ENCODE peak calls at places on chromosomes 1 and 21, in seven cellular contexts. N is GM10248, Y is colonic mucosa, E is left lung, S is fibroblast of lung, Z is HFFc6, F is astrocyte of the cerebellum. A is an unnamed sample.

GRCh38 chr1:69523032-69523431 is 44.7 kb upstream of the LRRC7 start:
- DNase-seq in N (no peak), Y (no peak), E (no peak), S (peak; percentile 94), Z (peak; percentile 4), F (peak; percentile 78), A (no peak)

GRCh38 chr1:24535021-24535424 is 20.9 kb upstream of the NCMAP start:
- DNase-seq in N (peak; percentile 69), Y (no peak), E (no peak), S (no peak), Z (no peak), F (no peak), A (peak; percentile 61)

GRCh38 chr1:7912145-7912544 is 28.5 kb downstream of the TNFRSF9 start:
- DNase-seq in N (no peak), Y (no peak), E (no peak), S (no peak), Z (no peak), F (no peak), A (no peak)

GRCh38 chr1:55155522-55155921 is 59.6 kb downstream of the USP24 start:
- DNase-seq in N (no peak), Y (peak; percentile 73), E (no peak), S (peak; percentile 40), Z (no peak), F (no peak), A (no peak)

GRCh38 chr1:37480581-37481288 is 6.4 kb downstream of the ZC3H12A start:
- DNase-seq in N (no peak), Y (peak; percentile 20), E (no peak), S (no peak), Z (no peak), F (no peak), A (no peak)

GRCh38 chr1:154502066-154502741 is at the start of the genes SHE and TDRD10:
- DNase-seq in N (peak; percentile 45), Y (no peak), E (peak; percentile 85), S (no peak), Z (no peak), F (no peak), A (peak; percentile 35)

GRCh38 chr21:16193758-16194606 is 464.2 kb downstream of the USP25 start:
- DNase-seq in N (no peak), Y (peak; percentile 28), E (peak; percentile 38), S (peak; percentile 87), Z (peak; percentile 73), F (peak; percentile 51), A (no peak)

GRCh38 chr1:153430166-153430553 is 13.8 kb downstream of the S100A7A start:
- DNase-seq in N (no peak), Y (no peak), E (no peak), S (no peak), Z (no peak), F (no peak), A (no peak)

GRCh38 chr1:97061604-97062003 is 340.0 kb downstream of the PTBP2 start:
- DNase-seq in N (no peak), Y (no peak), E (no peak), S (no peak), Z (no peak), F (no peak), A (no peak)

GRCh38 chr1:51305371-51305823 is 25.0 kb downstream of the TTC39A start:
- DNase-seq in N (no peak), Y (peak; percentile 73), E (no peak), S (no peak), Z (no peak), F (no peak), A (no peak)

GRCh38 chr1:27383661-27384060 is 528 bp upstream of the CD164L2 start:
- DNase-seq in N (no peak), Y (no peak), E (no peak), S (no peak), Z (no peak), F (no peak), A (no peak)

GRCh38 chr21:25373126-25374082 is 233.9 kb downstream of the MRPL39 start:
- DNase-seq in N (no peak), Y (no peak), E (no peak), S (no peak), Z (no peak), F (no peak), A (no peak)

GRCh38 chr1:157110003-157110402 is 10.4 kb upstream of the ETV3L start:
- DNase-seq in N (no peak), Y (no peak), E (no peak), S (no peak), Z (no peak), F (no peak), A (no peak)

GRCh38 chr1:213186168-213186567 is 135.1 kb downstream of the RPS6KC1 start:
- DNase-seq in N (no peak), Y (no peak), E (no peak), S (no peak), Z (no peak), F (no peak), A (no peak)

GRCh38 chr1:46183119-46183842 is 7.0 kb upstream of the P3R3URF start:
- DNase-seq in N (no peak), Y (peak; percentile 93), E (no peak), S (peak; percentile 77), Z (peak; percentile 96), F (peak; percentile 43), A (no peak)

GRCh38 chr1:24424207-24424606 is 8.6 kb downstream of the NIPAL3 start:
- DNase-seq in N (no peak), Y (no peak), E (no peak), S (no peak), Z (no peak), F (no peak), A (no peak)

GRCh38 chr1:47590523-47591225 is 152.8 kb downstream of the FOXD2 start:
- DNase-seq in N (no peak), Y (no peak), E (no peak), S (no peak), Z (no peak), F (no peak), A (no peak)

GRCh38 chr1:39230261-39231190 is 26.0 kb downstream of the MACF1 start:
- DNase-seq in N (peak; percentile 52), Y (no peak), E (no peak), S (no peak), Z (peak; percentile 13), F (no peak), A (peak; percentile 24)

GRCh38 chr21:22174746-22175145 is 1176.5 kb downstream of the NCAM2 start:
- DNase-seq in N (no peak), Y (no peak), E (no peak), S (no peak), Z (no peak), F (no peak), A (no peak)

GRCh38 chr1:9892563-9893528 is 17.2 kb downstream of the CTNNBIP1 start:
- DNase-seq in N (no peak), Y (no peak), E (no peak), S (peak; percentile 69), Z (peak; percentile 85), F (no peak), A (no peak)

GRCh38 chr21:18840239-18840638 is 436.7 kb upstream of the TMPRSS15 start:
- DNase-seq in N (no peak), Y (no peak), E (no peak), S (peak; percentile 0), Z (no peak), F (peak; percentile 4), A (no peak)

GRCh38 chr1:178127482-178127881 is 33.6 kb downstream of the RASAL2 start:
- DNase-seq in N (no peak), Y (no peak), E (no peak), S (no peak), Z (no peak), F (no peak), A (no peak)
- TF ChIP-seq CTCF in N (no peak), Y (no peak), E (no peak), S (no peak), Z (peak; percentile 52), F (no peak), A (no peak)

GRCh38 chr1:6357243-6357929 is 36.2 kb downstream of the ACOT7 start:
- DNase-seq in N (no peak), Y (peak; percentile 66), E (no peak), S (no peak), Z (no peak), F (no peak), A (no peak)
- TF ChIP-seq CTCF in N (peak; percentile 37), Y (peak; percentile 47), E (no peak), S (no peak), Z (peak; percentile 65), F (no peak), A (no peak)

DNA sequence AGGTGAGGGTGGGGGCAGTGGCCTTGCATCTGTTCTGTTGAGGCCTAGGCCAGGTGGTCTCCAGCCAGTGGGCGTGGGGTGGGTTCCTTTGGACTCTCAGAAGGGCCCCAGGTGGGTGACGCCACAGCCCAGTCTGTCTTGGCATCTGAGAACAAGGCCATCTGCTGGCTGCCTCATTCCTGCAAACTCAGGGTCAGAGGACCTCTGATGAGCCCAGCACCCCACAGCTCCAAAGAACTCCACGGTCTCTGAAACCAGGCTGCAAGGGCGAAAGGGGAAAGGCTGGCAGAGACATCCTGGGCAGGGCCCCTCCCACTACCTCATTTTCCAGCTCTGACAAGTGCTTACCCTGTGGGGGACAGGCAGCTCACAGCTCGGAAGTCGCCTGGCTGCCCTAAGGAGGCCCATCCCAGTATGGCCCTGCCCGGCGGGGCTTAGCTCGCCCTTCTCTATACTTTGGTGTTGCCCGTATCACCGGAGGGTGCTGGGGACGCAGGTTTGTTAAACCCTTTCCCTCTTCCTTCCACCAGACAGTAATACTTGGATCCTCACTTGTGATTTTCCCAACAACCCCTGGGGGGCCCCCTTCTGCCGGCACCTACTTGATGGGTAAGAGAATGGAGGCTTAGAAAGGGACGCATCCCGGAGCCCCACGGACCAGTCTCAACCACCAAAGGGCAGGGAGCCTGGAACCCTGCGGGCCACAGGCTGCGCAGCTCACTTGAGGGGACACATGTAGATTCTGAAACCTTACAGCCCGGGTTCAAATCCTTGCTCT is 10.9 kb upstream of the EDN2 start:
- DNase-seq in N (no peak), Y (no peak), E (peak; percentile 60), S (peak; percentile 56), Z (no peak), F (no peak), A (no peak)
- TF ChIP-seq CTCF in N (peak; percentile 15), Y (no peak), E (no peak), S (peak; percentile 30), Z (peak; percentile 46), F (peak; percentile 16), A (no peak)

GRCh38 chr1:117623141-117623540 is 17.3 kb downstream of the TENT5C start:
- DNase-seq in N (no peak), Y (no peak), E (no peak), S (no peak), Z (no peak), F (no peak), A (no peak)

GRCh38 chr1:117620440-117620839 is 14.6 kb downstream of the TENT5C start:
- DNase-seq in N (no peak), Y (no peak), E (no peak), S (no peak), Z (no peak), F (no peak), A (no peak)

GRCh38 chr1:117621316-117621715 is 15.5 kb downstream of the TENT5C start:
- DNase-seq in N (no peak), Y (no peak), E (no peak), S (no peak), Z (no peak), F (no peak), A (no peak)

GRCh38 chr1:117623698-117624097 is 17.9 kb downstream of the TENT5C start:
- DNase-seq in N (no peak), Y (no peak), E (no peak), S (no peak), Z (no peak), F (no peak), A (no peak)

DNA sequence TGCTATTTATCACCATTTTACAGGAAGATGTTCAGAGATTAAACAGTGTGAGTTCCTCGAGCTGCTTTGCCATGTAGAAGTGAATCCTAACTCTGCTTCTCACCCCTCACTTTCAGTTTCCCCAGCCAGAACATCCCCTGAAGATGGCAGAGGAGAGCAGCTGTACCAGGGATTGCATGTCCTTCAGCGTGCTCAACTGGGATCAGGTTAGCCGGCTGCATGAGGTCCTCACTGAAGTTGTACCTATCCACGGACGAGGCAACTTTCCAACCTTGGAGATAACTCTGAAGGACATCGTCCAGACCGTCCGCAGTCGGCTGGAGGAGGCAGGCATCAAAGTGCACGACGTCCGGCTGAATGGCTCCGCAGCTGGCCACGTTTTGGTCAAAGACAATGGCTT is 16.9 kb downstream of the TENT5C start:
- DNase-seq in N (no peak), Y (no peak), E (no peak), S (no peak), Z (no peak), F (no peak), A (no peak)
- TF ChIP-seq CTCF in N (no peak), Y (no peak), E (no peak), S (no peak), Z (no peak), F (no peak), A (no peak)

A was measured in activated B cell treated with CpG ODN at 0.5 μM for 24 hours.